ENCODE peak calls at places on chromosomes 7 and 10, in six cellular contexts. W is CD4-positive, CD25-positive, alpha-beta regulatory T cell; B is cardiac muscle cell; D is upper lobe of right lung; H is CD4-positive, alpha-beta memory T cell; O is WERI-Rb-1. J is an unnamed sample.
A peak's percentile ranks its signal among the peaks of the same experiment; 100 is the strongest.

GRCh38 chr10:6065845-6066244 is 3.7 kb upstream of the IL2RA start:
- DNase-seq in H (no peak), B (peak; percentile 85), W (no peak), D (no peak), O (no peak), J (no peak)

GRCh38 chr10:91582063-91582673 is 50.7 kb downstream of the PPP1R3C start:
- DNase-seq in H (no peak), O (no peak), B (no peak), D (no peak), W (no peak), J (peak; percentile 36)

GRCh38 chr10:93852721-93853120 is 41.1 kb upstream of the SLC35G1 start:
- DNase-seq in B (no peak), D (no peak), H (no peak), O (no peak), W (no peak), J (no peak)

GRCh38 chr10:34994565-34995142 is 95.5 kb downstream of the CUL2 start:
- DNase-seq in B (peak; percentile 87), O (peak; percentile 67), D (peak; percentile 70), H (peak; percentile 36), W (peak; percentile 26), J (no peak)

GRCh38 chr7:21927693-21928092 is 18.0 kb downstream of the CDCA7L start:
- DNase-seq in B (no peak), O (peak; percentile 84), W (no peak), D (no peak), H (no peak), J (no peak)

GRCh38 chr10:97127960-97128850 is 57.6 kb downstream of the SLIT1 start:
- DNase-seq in W (no peak), H (no peak), O (no peak), B (no peak), D (no peak), J (no peak)

GRCh38 chr7:75650671-75651070 is 88.1 kb downstream of the HIP1 start:
- DNase-seq in H (no peak), W (no peak), D (peak; percentile 69), O (peak; percentile 68), B (no peak), J (peak; percentile 85)

GRCh38 chr7:50552139-50552538 is 13.1 kb downstream of the DDC start:
- DNase-seq in W (no peak), O (no peak), B (no peak), D (no peak), H (no peak), J (no peak)

GRCh38 chr7:37728747-37729146 is 45.2 kb downstream of the GPR141 start:
- DNase-seq in H (no peak), O (no peak), D (no peak), B (no peak), W (no peak), J (no peak)

GRCh38 chr7:122217125-122217524 is 73.1 kb upstream of the AASS start:
- DNase-seq in B (peak; percentile 5), D (no peak), H (no peak), O (no peak), W (no peak), J (no peak)

GRCh38 chr7:17090751-17091150 is 207.7 kb upstream of the AHR start:
- DNase-seq in W (no peak), B (peak; percentile 46), H (no peak), O (no peak), D (no peak), J (no peak)

GRCh38 chr10:92005978-92006377 is 82.4 kb downstream of the BTAF1 start:
- DNase-seq in W (no peak), O (no peak), H (no peak), B (peak; percentile 29), D (no peak), J (no peak)

GRCh38 chr10:47340613-47341170 is 7.5 kb upstream of the RBP3 start:
- DNase-seq in D (peak; percentile 72), O (peak; percentile 83), H (peak; percentile 62), B (peak; percentile 69), W (peak; percentile 28), J (peak; percentile 44)

GRCh38 chr10:78909268-78909667 is 159.5 kb upstream of the ZMIZ1 start:
- DNase-seq in O (no peak), B (no peak), H (no peak), D (no peak), W (no peak), J (no peak)

GRCh38 chr10:13104697-13105096 is 4.7 kb downstream of the OPTN start:
- DNase-seq in W (no peak), H (no peak), B (no peak), D (no peak), O (no peak), J (no peak)

GRCh38 chr7:155962191-155962967 is 150.1 kb upstream of the SHH start:
- DNase-seq in D (no peak), B (peak; percentile 27), H (no peak), W (no peak), O (no peak), J (no peak)

GRCh38 chr7:139777948-139778841 is at the start of gene HIPK2:
- DNase-seq in W (peak; percentile 60), B (peak; percentile 80), O (peak; percentile 87), D (peak; percentile 91), H (peak; percentile 74), J (peak; percentile 87)

GRCh38 chr7:36303202-36304098 is 86.2 kb upstream of the ANLN start:
- DNase-seq in W (no peak), D (peak; percentile 89), H (no peak), B (peak; percentile 93), O (no peak), J (peak; percentile 94)

GRCh38 chr7:36283711-36284130 is 105.9 kb upstream of the ANLN start:
- DNase-seq in B (no peak), H (no peak), O (no peak), W (no peak), D (peak; percentile 85), J (peak; percentile 57)

GRCh38 chr10:130795819-130796218 is 515.7 kb downstream of the TCERG1L start:
- DNase-seq in D (no peak), H (no peak), B (no peak), W (no peak), O (no peak), J (no peak)

GRCh38 chr7:14834456-14834855 is 68.1 kb downstream of the DGKB start:
- DNase-seq in B (peak; percentile 56), H (no peak), O (no peak), D (no peak), W (no peak), J (no peak)

GRCh38 chr10:91309711-91310110 is 89.2 kb downstream of the PCGF5 start:
- DNase-seq in B (no peak), D (no peak), W (no peak), H (no peak), O (no peak), J (no peak)

GRCh38 chr7:146875222-146875785 is 758.7 kb downstream of the CNTNAP2 start:
- DNase-seq in O (no peak), H (no peak), D (no peak), W (no peak), B (no peak), J (no peak)

GRCh38 chr7:146874722-146875121 is 758.1 kb downstream of the CNTNAP2 start:
- DNase-seq in B (no peak), O (no peak), W (no peak), H (no peak), D (no peak), J (no peak)

GRCh38 chr7:146878901-146879300 is 762.3 kb downstream of the CNTNAP2 start:
- DNase-seq in H (no peak), O (no peak), B (no peak), W (no peak), D (no peak), J (no peak)
- H3K9me3 ChIP-seq in H (no peaks in the 10 kb centered on the region), O (no peaks in the 10 kb centered on the region), B (no peaks in the 10 kb centered on the region), W (no peaks in the 10 kb centered on the region), D (no peaks in the 10 kb centered on the region), J (no peaks in the 10 kb centered on the region)

DNA sequence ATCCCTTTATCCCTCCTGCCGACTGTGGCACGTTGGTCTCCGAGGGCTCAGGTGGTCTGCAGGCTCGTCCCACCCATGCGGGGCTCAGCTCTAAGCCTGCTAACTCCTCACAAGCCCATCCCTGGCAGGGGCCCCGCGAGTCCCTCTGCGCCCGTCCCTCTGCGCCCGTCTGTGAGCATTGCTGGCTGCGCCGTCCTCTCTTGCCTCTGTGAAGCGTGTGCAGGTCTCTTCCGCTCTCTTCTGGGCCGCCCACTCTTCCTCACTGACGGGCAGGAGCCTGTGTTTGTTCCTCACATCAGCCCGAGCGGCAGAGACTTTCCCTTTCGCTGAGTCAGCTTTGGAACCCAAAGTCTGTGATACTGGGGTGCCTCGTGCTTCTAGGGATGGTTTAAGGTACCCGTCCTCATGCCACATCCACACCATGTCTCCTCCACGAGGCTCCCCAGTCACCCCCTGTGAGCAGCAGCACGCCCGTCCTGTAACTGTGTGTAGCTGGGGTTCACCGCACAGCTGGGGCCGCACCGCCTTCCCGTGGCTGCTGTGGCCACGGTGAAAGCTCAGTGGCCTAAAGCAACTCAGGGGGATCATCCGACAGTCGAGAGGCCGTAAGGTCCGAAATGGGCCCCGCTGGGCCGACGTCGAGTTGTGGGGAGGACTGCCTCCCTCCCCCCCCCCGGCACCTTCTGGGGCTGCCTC is 35.5 kb downstream of the ADGRA1 start:
- DNase-seq in H (no peak), W (no peak), D (no peak), B (no peak), O (no peak), J (peak; percentile 27)
- H3K27me3 ChIP-seq in H (no peaks in the 10 kb centered on the region), W (no peaks in the 10 kb centered on the region), D (peaks cover 27% of the 10 kb centered on the region), B (peaks cover 11% of the 10 kb centered on the region), O (no peaks in the 10 kb centered on the region), J (no peaks in the 10 kb centered on the region)

GRCh38 chr10:109214916-109215740 is 708.2 kb downstream of the XPNPEP1 start:
- DNase-seq in D (no peak), H (no peak), W (no peak), O (no peak), B (no peak), J (no peak)

GRCh38 chr10:109219935-109220334 is 703.4 kb downstream of the XPNPEP1 start:
- DNase-seq in H (no peak), D (no peak), O (no peak), W (no peak), B (no peak), J (no peak)

GRCh38 chr10:109218207-109218606 is 705.1 kb downstream of the XPNPEP1 start:
- DNase-seq in W (no peak), B (no peak), H (no peak), D (no peak), O (no peak), J (no peak)
- H3K9me3 ChIP-seq in W (no peaks in the 10 kb centered on the region), B (no peaks in the 10 kb centered on the region), H (no peaks in the 10 kb centered on the region), D (no peaks in the 10 kb centered on the region), O (no peaks in the 10 kb centered on the region), J (no peaks in the 10 kb centered on the region)

DNA sequence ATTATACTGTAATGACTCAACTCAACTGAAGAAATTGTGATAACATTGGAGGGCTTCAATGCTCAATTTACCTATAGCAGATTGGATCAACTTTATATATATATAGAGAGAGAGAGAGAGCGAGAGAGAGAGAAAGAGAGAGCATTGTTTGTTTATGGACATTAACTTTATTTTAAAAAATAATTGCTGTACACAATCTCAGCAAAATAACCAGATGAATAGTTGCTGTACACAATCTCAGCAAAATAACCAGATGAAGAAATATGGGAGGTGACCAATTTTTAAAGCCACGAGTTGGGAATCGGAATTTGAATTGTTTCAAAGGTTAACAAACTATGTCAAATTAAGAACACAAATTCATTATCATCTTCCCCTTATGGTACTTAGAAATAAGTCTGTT is 319.9 kb downstream of the NXPH1 start:
- DNase-seq in W (no peak), D (no peak), O (no peak), H (no peak), B (no peak), J (no peak)
- H3K27me3 ChIP-seq in W (no peaks in the 10 kb centered on the region), D (no peaks in the 10 kb centered on the region), O (no peaks in the 10 kb centered on the region), H (no peaks in the 10 kb centered on the region), B (no peaks in the 10 kb centered on the region), J (no peaks in the 10 kb centered on the region)

DNA sequence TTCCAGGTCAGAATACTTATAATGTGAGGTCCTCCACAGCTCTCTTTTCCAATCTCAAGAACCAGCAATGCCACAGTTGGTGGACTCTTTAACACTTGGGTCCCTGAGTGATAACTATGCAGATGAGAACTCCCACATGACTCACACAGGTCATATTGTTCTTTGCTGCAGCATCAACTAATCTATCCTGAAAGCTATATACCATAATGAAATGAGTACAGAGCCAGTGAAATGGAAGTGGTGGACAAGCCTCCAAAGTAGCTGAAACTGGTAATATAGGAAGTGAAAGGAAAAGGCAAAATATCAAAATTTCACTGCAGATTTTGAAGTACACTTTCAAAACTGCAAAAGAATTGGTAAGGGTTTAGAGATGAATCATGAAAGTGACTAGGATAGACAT is 45.6 kb downstream of the SORCS1 start:
- DNase-seq in D (no peak), B (no peak), O (no peak), H (no peak), W (no peak), J (no peak)
- H3K9me3 ChIP-seq in D (no peaks in the 10 kb centered on the region), B (no peaks in the 10 kb centered on the region), O (peaks cover 3% of the 10 kb centered on the region), H (no peaks in the 10 kb centered on the region), W (no peaks in the 10 kb centered on the region), J (no peaks in the 10 kb centered on the region)

J was measured in right cardiac atrium.